ENCODE peak calls at places on chromosomes 4 and X, in six cellular contexts. K is foreskin keratinocyte, L is natural killer cell, Q is astrocyte, U is pancreas, T is tibial artery. I is an unnamed sample.

GRCh38 chr4:84917087-84917821 is 49.2 kb downstream of the WDFY3 start:
- DNase-seq in Q (no peak), K (no peak), U (no peak), L (no peak), T (no peak), I (no peak)

GRCh38 chrX:16185725-16186136 is 18.4 kb downstream of the MAGEB17 start:
- DNase-seq in L (no peak), Q (peak), T (no peak), U (no peak), K (peak), I (no peak)

GRCh38 chr4:14607001-14607400 is 395.3 kb upstream of the CPEB2 start:
- DNase-seq in K (no peak), U (no peak), Q (no peak), L (no peak), T (no peak), I (no peak)

GRCh38 chr4:183424109-183424751 is 20.2 kb upstream of the CDKN2AIP start:
- DNase-seq in U (no peak), L (no peak), Q (no peak), T (no peak), K (no peak), I (no peak)

GRCh38 chr4:10078481-10079233 is 37.9 kb downstream of the WDR1 start:
- DNase-seq in Q (no peak), U (no peak), L (peak), K (no peak), T (peak), I (no peak)

GRCh38 chr4:85457752-85458467 is 17.0 kb upstream of the ARHGAP24 start:
- DNase-seq in U (no peak), T (no peak), L (no peak), Q (no peak), K (no peak), I (no peak)

GRCh38 chr4:168584321-168584771 is 87.5 kb downstream of the PALLD start:
- DNase-seq in U (no peak), Q (peak), L (no peak), K (no peak), T (no peak), I (no peak)

GRCh38 chr4:168535689-168536088 is 38.8 kb downstream of the PALLD start:
- DNase-seq in K (no peak), L (no peak), Q (no peak), U (no peak), T (no peak), I (no peak)

GRCh38 chr4:26032142-26032541 is 118.1 kb downstream of the SMIM20 start:
- DNase-seq in Q (peak), T (no peak), U (no peak), K (no peak), L (no peak), I (no peak)

GRCh38 chrX:50747471-50747900 is 66.5 kb downstream of the SHROOM4 start:
- DNase-seq in U (no peak), K (no peak), T (no peak), L (no peak), Q (peak), I (no peak)
- TF ChIP-seq CTCF in U (peak), K (peak), T (peak), L (no peak), Q (peak), I (peak)

DNA sequence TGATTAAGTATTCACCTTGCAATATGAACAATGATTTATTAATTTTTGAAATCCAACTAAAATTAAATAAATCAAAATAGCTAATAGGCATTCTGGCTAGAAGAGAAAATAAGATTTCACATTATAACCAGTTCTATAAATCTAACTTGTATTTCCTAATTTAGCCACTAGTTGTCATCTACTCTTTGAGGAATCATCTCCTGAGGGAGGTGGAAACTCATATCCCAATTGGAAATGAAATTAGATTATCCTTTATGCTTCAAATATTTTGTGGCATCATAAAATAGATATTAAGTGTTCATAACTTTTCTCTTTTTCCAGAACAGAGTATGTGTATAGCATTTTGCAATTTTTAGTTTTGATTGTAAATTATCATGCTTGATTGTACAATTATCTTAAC is 558.5 kb upstream of the DIAPH2 start:
- DNase-seq in K (no peak), L (no peak), Q (no peak), T (no peak), U (no peak), I (no peak)
- TF ChIP-seq CTCF in K (peak), L (no peak), Q (no peak), T (no peak), U (no peak), I (no peak)

GRCh38 chr4:137226900-137227299 is 305.4 kb downstream of the PCDH18 start:
- DNase-seq in T (no peak), Q (no peak), U (no peak), L (no peak), K (no peak), I (no peak)
- TF ChIP-seq CTCF in T (peak), Q (peak), U (no peak), L (no peak), K (peak), I (peak)

GRCh38 chr4:101276661-101277060 is 70.7 kb downstream of the PPP3CA start:
- DNase-seq in T (no peak), Q (no peak), L (no peak), U (no peak), K (no peak), I (no peak)

GRCh38 chr4:101265816-101266172 is 81.5 kb downstream of the PPP3CA start:
- DNase-seq in Q (no peak), T (no peak), L (no peak), K (peak), U (no peak), I (no peak)

GRCh38 chr4:101274888-101275752 is 72.2 kb downstream of the PPP3CA start:
- DNase-seq in K (no peak), Q (no peak), L (no peak), T (no peak), U (no peak), I (no peak)

GRCh38 chr4:101269682-101270081 is 77.6 kb downstream of the PPP3CA start:
- DNase-seq in K (no peak), Q (no peak), L (no peak), T (no peak), U (no peak), I (no peak)

GRCh38 chr4:101271516-101271915 is 75.8 kb downstream of the PPP3CA start:
- DNase-seq in Q (no peak), K (no peak), U (no peak), T (no peak), L (no peak), I (no peak)
- TF ChIP-seq CTCF in Q (no peak), K (no peak), U (no peak), T (no peak), L (no peak), I (no peak)

DNA sequence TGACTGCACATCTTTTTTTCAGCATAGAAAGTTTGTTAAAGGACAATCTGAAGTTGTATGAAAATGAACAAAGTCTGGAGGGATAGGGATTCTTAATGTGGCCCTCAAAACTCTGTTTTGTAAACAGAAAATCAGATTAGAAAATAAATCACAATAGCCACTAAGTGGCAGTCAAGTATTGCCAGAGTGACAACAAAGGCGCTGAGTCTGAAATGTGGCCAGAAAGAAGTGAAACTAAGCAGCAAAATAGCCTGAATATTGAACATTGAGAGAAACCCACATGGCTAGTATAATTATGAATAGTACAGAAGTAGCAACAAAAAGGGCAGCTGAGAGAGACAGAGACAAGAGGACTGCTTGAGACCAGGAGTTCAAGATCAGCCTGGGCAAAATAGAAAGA is 81.1 kb upstream of the CT45A1 start:
- DNase-seq in T (no peak), Q (no peak), U (no peak), K (no peak), L (no peak), I (no peak)
- TF ChIP-seq CTCF in T (no peak), Q (no peak), U (no peak), K (no peak), L (no peak), I (peak)

GRCh38 chr4:153764611-153765368 is 5.0 kb upstream of the RNF175 start:
- DNase-seq in T (no peak), U (no peak), L (no peak), Q (peak), K (no peak), I (no peak)

GRCh38 chr4:153765836-153766235 is 6.0 kb upstream of the RNF175 start:
- DNase-seq in U (no peak), K (no peak), T (no peak), Q (no peak), L (no peak), I (no peak)

GRCh38 chr4:153759407-153760226 is at the start of gene RNF175:
- DNase-seq in Q (no peak), U (no peak), T (no peak), L (no peak), K (no peak), I (no peak)

GRCh38 chr4:153766758-153767157 is 6.9 kb upstream of the RNF175 start:
- DNase-seq in U (no peak), T (no peak), L (no peak), K (no peak), Q (no peak), I (no peak)

GRCh38 chr4:153763404-153763803 is 3.6 kb upstream of the RNF175 start:
- DNase-seq in K (no peak), Q (no peak), U (no peak), T (no peak), L (no peak), I (no peak)
- TF ChIP-seq CTCF in K (peak), Q (peak), U (no peak), T (no peak), L (no peak), I (peak)

DNA sequence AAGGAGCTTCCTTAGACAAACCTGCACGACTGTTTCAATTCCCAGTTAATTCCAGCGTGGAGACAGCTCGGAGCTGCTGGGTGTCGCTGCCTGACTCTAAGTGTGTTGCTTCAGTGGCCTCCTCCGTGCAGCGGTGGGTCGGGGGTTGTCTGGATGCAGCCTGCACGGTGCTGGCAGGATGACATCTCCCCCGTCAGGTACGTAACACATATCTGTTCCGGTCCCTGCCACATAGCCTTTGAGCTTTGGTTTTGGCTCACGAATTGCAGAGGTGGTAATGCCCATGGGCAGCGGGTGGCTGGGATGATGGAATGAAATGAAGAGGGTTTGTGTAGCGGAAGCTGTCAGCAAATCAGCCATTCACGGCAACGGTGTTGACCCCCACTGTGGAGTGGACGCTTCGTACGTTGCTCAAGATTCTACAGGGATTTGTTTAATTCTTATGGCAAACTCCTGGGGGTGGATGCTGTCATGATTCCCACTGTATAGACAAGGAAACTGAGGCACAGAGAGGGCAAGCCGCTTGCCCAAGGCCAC is 33.7 kb upstream of the HMX1 start:
- DNase-seq in Q (no peak), U (no peak), T (peak), K (no peak), L (no peak), I (no peak)
- TF ChIP-seq CTCF in Q (no peak), U (no peak), T (no peak), K (no peak), L (no peak), I (no peak)

DNA sequence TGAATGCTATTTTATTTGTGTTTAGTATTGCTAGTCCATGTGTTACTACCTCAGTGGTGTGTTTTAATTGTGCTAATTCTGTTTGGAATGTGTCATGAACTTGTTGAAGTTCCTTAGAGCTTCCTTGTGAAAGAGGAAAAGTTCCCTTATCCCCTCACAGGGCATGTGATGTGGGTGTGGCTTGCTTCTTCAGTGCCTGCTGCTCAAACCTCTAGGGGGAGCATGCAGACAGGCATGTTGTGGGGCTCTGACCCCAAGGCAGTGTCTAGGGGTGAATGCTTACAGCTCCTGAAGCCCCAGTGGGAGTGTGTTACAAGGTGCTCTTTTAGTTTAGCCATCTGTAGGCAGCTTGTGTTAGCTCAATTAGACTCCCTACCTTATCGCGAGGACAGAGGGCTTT is 86.5 kb downstream of the MAGED4 start:
- DNase-seq in K (no peak), T (no peak), Q (no peak), U (peak), L (no peak), I (no peak)
- TF ChIP-seq CTCF in K (peak), T (no peak), Q (no peak), U (no peak), L (no peak), I (no peak)